ENCODE peak calls at places on chromosomes 1 and 21, in four cellular contexts. H is HepG2, L is HCT116, T is stomach. N is an unnamed sample. For H3K27me3, the result is how much of the 10 kb centered on the place peaks cover.

GRCh38 chr1:100249155-100249536 is 488 bp downstream of the DBT start:
- DNase-seq in H (no peak), T (no peak), L (no peak), N (no peak)

GRCh38 chr1:111201275-111202090 is 1.0 kb upstream of the DENND2D start:
- DNase-seq in L (no peak), H (no peak), T (no peak), N (no peak)

GRCh38 chr1:93591291-93591832 is 90.3 kb downstream of the BCAR3 start:
- DNase-seq in T (no peak), L (no peak), H (peak), N (no peak)

GRCh38 chr21:37994211-37994610 is 78.0 kb upstream of the KCNJ6 start:
- DNase-seq in T (no peak), L (no peak), H (no peak), N (no peak)

GRCh38 chr1:2391385-2392070 is at the start of the genes MORN1 and RER1:
- DNase-seq in L (peak), T (peak), H (peak), N (peak)

GRCh38 chr1:110982320-110982719 is 18.6 kb upstream of the LRIF1 start:
- DNase-seq in L (no peak), H (no peak), T (no peak), N (no peak)

GRCh38 chr1:171798760-171799159 is 17.3 kb downstream of the METTL13 start:
- DNase-seq in H (no peak), L (no peak), T (no peak), N (no peak)

GRCh38 chr1:44507490-44508396 is 102.7 kb downstream of the RNF220 start:
- DNase-seq in T (no peak), L (no peak), H (no peak), N (no peak)

GRCh38 chr1:106189780-106190179 is 866.7 kb upstream of the PRMT6 start:
- DNase-seq in T (no peak), H (no peak), L (no peak), N (no peak)

GRCh38 chr1:220878223-220879081 is 791 bp upstream of the HLX start:
- DNase-seq in T (no peak), L (no peak), H (no peak), N (peak)

GRCh38 chr1:241772932-241773500 is 75.0 kb upstream of the EXO1 start:
- DNase-seq in T (no peak), H (no peak), L (no peak), N (no peak)

GRCh38 chr1:116958110-116958509 is 43.5 kb upstream of the CD101 start:
- DNase-seq in T (no peak), L (no peak), H (no peak), N (no peak)

GRCh38 chr1:197692965-197693364 is 82.3 kb downstream of the DENND1B start:
- DNase-seq in T (no peak), L (peak), H (peak), N (no peak)

GRCh38 chr1:79079770-79080169 is 73.2 kb upstream of the ADGRL4 start:
- DNase-seq in T (no peak), L (peak), H (no peak), N (no peak)

GRCh38 chr21:27277122-27277521 is 310.2 kb upstream of the ADAMTS5 start:
- DNase-seq in T (no peak), H (no peak), L (no peak), N (no peak)

GRCh38 chr1:76832521-76832920 is 34.8 kb upstream of the ST6GALNAC5 start:
- DNase-seq in H (no peak), T (no peak), L (no peak), N (no peak)

GRCh38 chr1:202227273-202227672 is 33.7 kb downstream of the LGR6 start:
- DNase-seq in H (no peak), T (no peak), L (no peak), N (no peak)

GRCh38 chr1:231919269-231919886 is 292.8 kb downstream of the DISC1 start:
- DNase-seq in L (no peak), T (no peak), H (no peak), N (no peak)

GRCh38 chr1:177001556-177001955 is 163.0 kb downstream of the ASTN1 start:
- DNase-seq in T (no peak), L (no peak), H (no peak), N (no peak)

GRCh38 chr1:44602675-44603610 is 71.3 kb downstream of the TMEM53 start:
- DNase-seq in L (no peak), H (no peak), T (no peak), N (no peak)

GRCh38 chr21:37862536-37862935 is 53.7 kb downstream of the KCNJ6 start:
- DNase-seq in L (no peak), T (no peak), H (no peak), N (no peak)

GRCh38 chr1:171221665-171222591 is 26.4 kb upstream of the FMO1 start:
- DNase-seq in T (no peak), L (no peak), H (no peak), N (no peak)

GRCh38 chr21:22476214-22476613 is 1478.0 kb downstream of the NCAM2 start:
- DNase-seq in L (no peak), H (no peak), T (no peak), N (no peak)
- TF ChIP-seq POLR2AphosphoS5 in L (no peak), H (no peak), T (no peak), N (no peak)

DNA sequence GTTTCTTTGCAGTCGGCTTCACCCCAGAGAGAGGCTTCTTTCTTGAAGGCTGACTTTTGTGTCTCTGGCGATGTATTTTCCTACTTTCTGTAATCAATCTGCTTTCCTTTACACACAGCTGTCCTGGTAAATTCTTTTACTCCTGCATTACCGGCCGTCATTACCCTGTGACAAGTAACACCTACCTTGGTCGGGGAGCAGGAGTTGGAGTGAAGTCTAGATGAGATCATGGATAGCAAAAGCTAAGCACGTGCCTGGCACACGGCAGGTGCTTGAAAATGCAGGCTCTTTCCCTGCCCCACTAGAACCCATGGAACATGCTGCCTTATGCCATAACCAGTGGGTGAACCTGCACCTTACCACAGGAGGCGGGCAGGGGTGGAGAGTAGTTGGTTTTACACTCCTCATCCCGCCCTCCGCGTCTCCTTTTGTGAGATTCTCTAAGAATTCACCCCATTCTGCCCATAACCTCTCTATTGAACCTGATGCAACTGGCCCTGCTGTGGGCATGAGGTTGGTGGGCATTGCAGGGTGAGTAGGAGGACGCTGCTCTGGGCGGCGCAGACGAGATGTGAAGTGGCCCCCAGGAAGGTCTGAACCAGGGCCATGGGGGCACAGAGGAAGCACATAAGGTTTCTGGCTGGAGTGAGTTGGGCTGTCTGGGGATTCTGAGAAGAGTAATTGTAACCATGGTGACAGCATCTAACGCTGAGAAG is 8.7 kb downstream of the PADI1 start:
- DNase-seq in H (no peak), T (no peak), L (no peak), N (no peak)
- H3K27me3 ChIP-seq in H (under half), T (half or more), L (under half), N (under half)

GRCh38 chr1:155650231-155650757 is 38.3 kb downstream of the YY1AP1 start:
- DNase-seq in H (no peak), L (no peak), T (no peak), N (no peak)

GRCh38 chr1:155645648-155646047 is 35.6 kb downstream of the MSTO1 start:
- DNase-seq in H (no peak), L (no peak), T (no peak), N (no peak)

GRCh38 chr1:155646307-155646706 is 36.3 kb downstream of the MSTO1 start:
- DNase-seq in H (no peak), L (no peak), T (no peak), N (no peak)

GRCh38 chr1:155649689-155650088 is 38.9 kb downstream of the YY1AP1 start:
- DNase-seq in T (no peak), H (no peak), L (no peak), N (no peak)

GRCh38 chr1:155648207-155649147 is 38.5 kb downstream of the MSTO1 start:
- DNase-seq in H (peak), T (peak), L (peak), N (no peak)
- H3K27ac ChIP-seq in H (no peak), T (no peak), L (peak), N (peak)

GRCh38 chr21:45308211-45309068 is 20.7 kb upstream of the POFUT2 start:
- DNase-seq in L (no peak), T (no peak), H (peak), N (no peak)
- TF ChIP-seq POLR2AphosphoS5 in L (no peak), T (no peak), H (peak), N (no peak)

GRCh38 chr1:65577278-65577677 is 156.8 kb downstream of the LEPR start:
- DNase-seq in T (no peak), L (no peak), H (no peak), N (no peak)
- H3K27me3 ChIP-seq in T (under half), L (under half), H (under half), N (under half)

DNA sequence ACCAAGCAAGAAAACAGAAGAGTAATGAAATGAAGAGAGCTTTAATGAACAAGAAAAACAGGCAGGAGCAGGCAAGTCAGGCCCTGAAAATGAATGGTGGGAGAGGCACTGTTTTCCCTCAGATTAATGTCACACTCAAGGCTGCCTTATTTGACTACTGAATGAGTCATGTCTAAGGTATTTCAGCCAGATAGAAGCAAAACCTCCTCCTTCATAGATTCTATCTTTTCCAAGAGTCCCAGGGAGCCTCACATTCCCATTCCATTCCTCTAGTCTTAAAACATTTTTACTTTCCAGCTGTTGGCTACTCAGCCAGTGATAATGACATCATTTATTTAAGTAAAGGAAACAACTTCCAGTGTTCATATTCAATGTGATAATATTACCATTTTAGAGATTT is 228.5 kb upstream of the NRIP1 start:
- DNase-seq in T (no peak), H (peak), L (peak), N (no peak)
- H3K27ac ChIP-seq in T (no peak), H (no peak), L (no peak), N (no peak)

GRCh38 chr1:226001852-226002666 is 2.9 kb upstream of the SDE2 start:
- DNase-seq in L (no peak), H (peak), T (peak), N (peak)
- TF ChIP-seq POLR2AphosphoS5 in L (no peak), H (no peak), T (peak), N (peak)